ENCODE peak calls at places on chromosome 9, in seven cellular contexts. K is sigmoid colon, X is adrenal gland, F is PC-9, M is heart left ventricle, E is uterus, C is ascending aorta. J is an unnamed sample.

GRCh38 chr9:105957830-105958229 is 263.5 kb downstream of the TMEM38B start:
- DNase-seq in F (peak), M (no peak), E (no peak), K (no peak), X (no peak), C (no peak), J (no peak)

GRCh38 chr9:127347831-127348699 is 48.9 kb upstream of the SLC2A8 start:
- DNase-seq in E (no peak), F (peak), M (no peak), K (no peak), X (peak), C (no peak), J (no peak)

GRCh38 chr9:37965116-37965515 is 61.2 kb upstream of the SLC25A51 start:
- DNase-seq in X (no peak), C (no peak), F (no peak), K (no peak), E (no peak), M (peak), J (no peak)

GRCh38 chr9:124218438-124219289 is 39.1 kb upstream of the NEK6 start:
- DNase-seq in F (peak), X (peak), E (no peak), M (peak), K (peak), C (peak), J (peak)

GRCh38 chr9:89661956-89662717 is 57.3 kb downstream of the GADD45G start:
- DNase-seq in X (peak), E (peak), F (peak), K (peak), M (peak), C (peak), J (peak)

GRCh38 chr9:37035472-37036236 is 1.6 kb upstream of the PAX5 start:
- DNase-seq in K (no peak), X (no peak), C (no peak), M (no peak), F (no peak), E (no peak), J (no peak)

GRCh38 chr9:18722882-18723281 is 248.9 kb downstream of the ADAMTSL1 start:
- DNase-seq in F (no peak), E (no peak), K (no peak), M (no peak), C (no peak), X (no peak), J (no peak)

GRCh38 chr9:97565262-97565661 is 63.8 kb downstream of the TMOD1 start:
- DNase-seq in F (no peak), C (no peak), K (no peak), X (no peak), E (no peak), M (no peak), J (peak)

GRCh38 chr9:6625363-6625762 is 20.2 kb downstream of the GLDC start:
- DNase-seq in K (no peak), F (no peak), M (no peak), E (no peak), C (no peak), X (no peak), J (no peak)

GRCh38 chr9:16627967-16628366 is 242.5 kb downstream of the BNC2 start:
- DNase-seq in K (peak), X (no peak), F (no peak), C (peak), E (no peak), M (no peak), J (no peak)

GRCh38 chr9:120931278-120932085 is 4.9 kb upstream of the TRAF1 start:
- DNase-seq in M (no peak), X (peak), F (no peak), E (no peak), K (no peak), C (peak), J (peak)

GRCh38 chr9:120136685-120137084 is 443.3 kb downstream of the CDK5RAP2 start:
- DNase-seq in M (no peak), C (no peak), K (no peak), E (no peak), X (no peak), F (no peak), J (no peak)

GRCh38 chr9:130590305-130590704 is 10.9 kb downstream of the FUBP3 start:
- DNase-seq in X (peak), F (no peak), E (no peak), M (no peak), K (no peak), C (no peak), J (no peak)
- H3K27ac ChIP-seq in X (no peak), F (no peak), E (no peak), M (no peak), K (no peak), C (no peak), J (no peak)

GRCh38 chr9:69582544-69583297 is 89.5 kb downstream of the APBA1 start:
- DNase-seq in F (peak), C (no peak), E (no peak), X (peak), K (no peak), M (no peak), J (no peak)
- TF ChIP-seq CTCF in F (no peak), C (no peak), E (no peak), X (no peak), K (no peak), M (no peak), J (no peak)

GRCh38 chr9:131436865-131437271 is 43.0 kb downstream of the PRRC2B start:
- DNase-seq in X (peak), E (no peak), F (no peak), M (no peak), C (no peak), K (peak), J (no peak)
- H3K27ac ChIP-seq in X (no peak), E (no peak), F (no peak), M (no peak), C (no peak), K (no peak), J (peak)

GRCh38 chr9:9790216-9790872 is 822.5 kb downstream of the PTPRD start:
- DNase-seq in X (peak), K (no peak), M (no peak), E (no peak), C (no peak), F (peak), J (no peak)
- TF ChIP-seq CTCF in X (peak), K (no peak), M (peak), E (peak), C (peak), F (peak), J (peak)

GRCh38 chr9:135906291-135907005 is 898 bp downstream of the CAMSAP1 start:
- DNase-seq in X (peak), E (peak), F (no peak), C (no peak), M (no peak), K (peak), J (no peak)

GRCh38 chr9:135907446-135908333 is at the start of gene CAMSAP1:
- DNase-seq in M (peak), E (peak), X (peak), K (peak), F (peak), C (peak), J (peak)

GRCh38 chr9:135907006-135907434 is 326 bp downstream of the CAMSAP1 start:
- DNase-seq in C (no peak), E (no peak), M (no peak), X (peak), K (peak), F (no peak), J (no peak)

GRCh38 chr9:135904121-135904520 is 3.2 kb downstream of the CAMSAP1 start:
- DNase-seq in E (no peak), C (peak), X (no peak), M (no peak), K (peak), F (no peak), J (no peak)

DNA sequence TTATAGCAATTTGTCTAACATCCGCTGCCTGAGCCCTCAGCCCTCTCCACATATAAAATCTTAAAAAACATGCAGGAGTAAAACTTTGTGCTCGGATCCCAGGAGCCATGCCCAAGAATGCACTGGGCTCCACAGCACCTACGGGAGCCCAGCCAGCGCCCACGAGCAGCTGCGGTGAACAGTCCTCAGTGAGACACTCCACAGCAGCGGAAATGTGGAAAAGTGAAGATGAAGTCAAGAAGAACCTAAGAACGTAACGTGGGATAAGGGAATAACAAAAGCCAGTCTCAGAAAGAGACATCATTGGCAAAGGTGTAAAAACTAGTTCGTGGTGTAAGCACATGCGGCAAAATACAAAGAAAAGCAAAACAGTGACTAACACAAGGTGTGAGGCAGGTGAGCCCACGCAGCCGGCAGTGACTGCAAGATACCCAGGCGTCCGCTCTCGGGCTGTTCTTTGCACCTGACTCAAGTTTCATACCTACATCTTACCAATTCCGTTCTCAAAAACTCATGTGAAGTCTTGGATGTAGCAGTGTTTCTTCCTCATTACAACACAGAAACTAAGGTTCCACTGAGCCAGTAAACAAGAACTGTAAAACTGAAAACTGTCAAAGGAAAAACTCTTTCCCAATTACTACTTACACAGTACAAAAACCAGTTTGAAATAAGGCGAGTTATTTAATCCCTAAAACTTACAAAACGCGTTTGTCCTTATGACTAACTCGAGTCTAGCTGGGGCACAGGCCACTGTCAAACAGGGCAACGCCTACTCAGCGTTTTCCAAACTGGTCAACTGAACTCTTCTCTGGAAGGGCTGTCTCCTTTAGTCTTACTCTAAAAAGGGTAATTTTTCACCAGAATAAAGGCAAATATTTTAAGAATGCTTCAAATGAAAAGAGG is 1.7 kb downstream of the CAMSAP1 start:
- DNase-seq in K (peak), E (no peak), M (no peak), F (no peak), C (no peak), X (peak), J (no peak)
- H3K27ac ChIP-seq in K (peak), E (no peak), M (no peak), F (peak), C (peak), X (peak), J (peak)